ENCODE peak calls at places on chromosomes 13 and 19, in five cellular contexts. One of them, this sample, is unnamed.

GRCh38 chr13:64278493-64278892 is 2862.8 kb upstream of the PCDH20 start:
- DNase-seq in neural crest cell: no peak
- DNase-seq in coronary artery: no peak
- DNase-seq in AG04449: no peak
- DNase-seq in mesothelial cell of epicardium: no peak
- DNase-seq in this sample: no peak

GRCh38 chr13:30388401-30389283 is 33.7 kb upstream of the UBE2L5 start:
- DNase-seq in neural crest cell: no peak
- DNase-seq in coronary artery: no peak
- DNase-seq in mesothelial cell of epicardium: no peak
- DNase-seq in AG04449: no peak
- DNase-seq in this sample: no peak

GRCh38 chr13:85638815-85639393 is 160.3 kb downstream of the SLITRK6 start:
- DNase-seq in mesothelial cell of epicardium: no peak
- DNase-seq in coronary artery: no peak
- DNase-seq in AG04449: no peak
- DNase-seq in neural crest cell: no peak
- DNase-seq in this sample: no peak

GRCh38 chr13:51623473-51623872 is 39.2 kb downstream of the WDFY2 start:
- DNase-seq in neural crest cell: no peak
- DNase-seq in mesothelial cell of epicardium: no peak
- DNase-seq in coronary artery: no peak
- DNase-seq in AG04449: no peak
- DNase-seq in this sample: no peak

GRCh38 chr19:58335630-58336029 is 8.8 kb downstream of the ZSCAN22 start:
- DNase-seq in mesothelial cell of epicardium: no peak
- DNase-seq in AG04449: no peak
- DNase-seq in neural crest cell: no peak
- DNase-seq in coronary artery: no peak
- DNase-seq in this sample: no peak

GRCh38 chr13:64912141-64912540 is 2318.0 kb downstream of the PCDH9 start:
- DNase-seq in coronary artery: no peak
- DNase-seq in neural crest cell: no peak
- DNase-seq in AG04449: peak; percentile 52
- DNase-seq in mesothelial cell of epicardium: no peak
- DNase-seq in this sample: no peak

GRCh38 chr19:15072930-15073647 is 8.9 kb upstream of the OR1I1 start:
- DNase-seq in AG04449: no peak
- DNase-seq in neural crest cell: no peak
- DNase-seq in mesothelial cell of epicardium: no peak
- DNase-seq in coronary artery: no peak
- DNase-seq in this sample: peak; percentile 39

GRCh38 chr13:40789275-40790231 is at the start of gene SLC25A15:
- DNase-seq in mesothelial cell of epicardium: peak; percentile 57
- DNase-seq in coronary artery: peak; percentile 84
- DNase-seq in AG04449: no peak
- DNase-seq in neural crest cell: peak; percentile 68
- DNase-seq in this sample: peak; percentile 67

GRCh38 chr19:16449330-16449961 is 22.3 kb downstream of the EPS15L1 start:
- DNase-seq in neural crest cell: no peak
- DNase-seq in AG04449: no peak
- DNase-seq in coronary artery: no peak
- DNase-seq in mesothelial cell of epicardium: no peak
- DNase-seq in this sample: no peak

GRCh38 chr13:46575321-46575721 is 22.4 kb downstream of the LRCH1 start:
- DNase-seq in coronary artery: no peak
- DNase-seq in neural crest cell: no peak
- DNase-seq in mesothelial cell of epicardium: no peak
- DNase-seq in AG04449: no peak
- DNase-seq in this sample: no peak

GRCh38 chr13:80105350-80105749 is 235.6 kb downstream of the SPRY2 start:
- DNase-seq in neural crest cell: no peak
- DNase-seq in AG04449: no peak
- DNase-seq in mesothelial cell of epicardium: no peak
- DNase-seq in coronary artery: no peak
- DNase-seq in this sample: no peak

GRCh38 chr19:10800488-10800887 is 35.5 kb downstream of the TMED1 start:
- DNase-seq in neural crest cell: no peak
- DNase-seq in mesothelial cell of epicardium: no peak
- DNase-seq in AG04449: no peak
- DNase-seq in coronary artery: no peak
- DNase-seq in this sample: no peak

GRCh38 chr13:28447206-28447605 is 47.7 kb downstream of the FLT1 start:
- DNase-seq in neural crest cell: no peak
- DNase-seq in coronary artery: no peak
- DNase-seq in AG04449: no peak
- DNase-seq in mesothelial cell of epicardium: no peak
- DNase-seq in this sample: no peak

GRCh38 chr19:8988204-8988603 is 22.0 kb downstream of the MUC16 start:
- DNase-seq in coronary artery: no peak
- DNase-seq in neural crest cell: no peak
- DNase-seq in mesothelial cell of epicardium: no peak
- DNase-seq in AG04449: no peak
- DNase-seq in this sample: no peak

GRCh38 chr13:19959141-19959830 is 759 bp downstream of the ZMYM2 start:
- DNase-seq in AG04449: no peak
- DNase-seq in coronary artery: peak; percentile 79
- DNase-seq in neural crest cell: peak; percentile 45
- DNase-seq in mesothelial cell of epicardium: peak; percentile 29
- DNase-seq in this sample: peak; percentile 27

GRCh38 chr13:26664942-26665341 is 95.6 kb downstream of the GPR12 start:
- DNase-seq in neural crest cell: no peak
- DNase-seq in coronary artery: no peak
- DNase-seq in AG04449: no peak
- DNase-seq in mesothelial cell of epicardium: no peak
- DNase-seq in this sample: no peak

GRCh38 chr13:113862766-113863510 is 938 bp downstream of the GAS6 start:
- DNase-seq in mesothelial cell of epicardium: no peak
- DNase-seq in coronary artery: peak; percentile 77
- DNase-seq in AG04449: no peak
- DNase-seq in neural crest cell: no peak
- DNase-seq in this sample: no peak

GRCh38 chr13:21686761-21687391 is 16.0 kb downstream of the FGF9 start:
- DNase-seq in neural crest cell: no peak
- DNase-seq in coronary artery: no peak
- DNase-seq in mesothelial cell of epicardium: no peak
- DNase-seq in AG04449: no peak
- DNase-seq in this sample: no peak

GRCh38 chr13:69168436-69168835 is 939.2 kb upstream of the ATXN8OS start:
- DNase-seq in AG04449: no peak
- DNase-seq in neural crest cell: no peak
- DNase-seq in coronary artery: no peak
- DNase-seq in mesothelial cell of epicardium: no peak
- DNase-seq in this sample: no peak

GRCh38 chr13:80473695-80474094 is 132.8 kb upstream of the SPRY2 start:
- DNase-seq in mesothelial cell of epicardium: no peak
- DNase-seq in neural crest cell: no peak
- DNase-seq in AG04449: no peak
- DNase-seq in coronary artery: no peak
- DNase-seq in this sample: peak; percentile 28

GRCh38 chr13:110644892-110645521 is 29.7 kb downstream of the NAXD start:
- DNase-seq in AG04449: peak; percentile 10
- DNase-seq in neural crest cell: peak; percentile 49
- DNase-seq in coronary artery: no peak
- DNase-seq in mesothelial cell of epicardium: no peak
- DNase-seq in this sample: no peak

GRCh38 chr13:100875392-100876043 is 200.9 kb upstream of the TMTC4 start:
- DNase-seq in AG04449: peak; percentile 79
- DNase-seq in coronary artery: no peak
- DNase-seq in neural crest cell: no peak
- DNase-seq in mesothelial cell of epicardium: no peak
- DNase-seq in this sample: no peak

GRCh38 chr13:35164324-35164932 is 222.4 kb downstream of the NBEA start:
- DNase-seq in neural crest cell: no peak
- DNase-seq in AG04449: no peak
- DNase-seq in mesothelial cell of epicardium: no peak
- DNase-seq in coronary artery: no peak
- DNase-seq in this sample: peak; percentile 20

GRCh38 chr13:94548382-94549240 is 47.3 kb downstream of the TGDS start:
- DNase-seq in coronary artery: peak; percentile 77
- DNase-seq in mesothelial cell of epicardium: no peak
- DNase-seq in neural crest cell: no peak
- DNase-seq in AG04449: no peak
- DNase-seq in this sample: peak; percentile 49

GRCh38 chr13:98791611-98792010 is 39.1 kb upstream of the SLC15A1 start:
- DNase-seq in AG04449: no peak
- DNase-seq in coronary artery: no peak
- DNase-seq in neural crest cell: no peak
- DNase-seq in mesothelial cell of epicardium: no peak
- DNase-seq in this sample: no peak

GRCh38 chr13:40563350-40564125 is 102.9 kb downstream of the FOXO1 start:
- DNase-seq in mesothelial cell of epicardium: no peak
- DNase-seq in AG04449: no peak
- DNase-seq in coronary artery: no peak
- DNase-seq in neural crest cell: no peak
- DNase-seq in this sample: peak; percentile 97

GRCh38 chr13:38418286-38418685 is 68.6 kb downstream of the UFM1 start:
- DNase-seq in mesothelial cell of epicardium: no peak
- DNase-seq in neural crest cell: no peak
- DNase-seq in coronary artery: no peak
- DNase-seq in AG04449: no peak
- DNase-seq in this sample: no peak

GRCh38 chr13:38419312-38419873 is 69.7 kb downstream of the UFM1 start:
- DNase-seq in neural crest cell: no peak
- DNase-seq in coronary artery: no peak
- DNase-seq in AG04449: no peak
- DNase-seq in mesothelial cell of epicardium: no peak
- DNase-seq in this sample: no peak

GRCh38 chr13:38417241-38417640 is 67.6 kb downstream of the UFM1 start:
- DNase-seq in coronary artery: no peak
- DNase-seq in mesothelial cell of epicardium: no peak
- DNase-seq in AG04449: no peak
- DNase-seq in neural crest cell: no peak
- DNase-seq in this sample: no peak

GRCh38 chr13:38415233-38415632 is 65.6 kb downstream of the UFM1 start:
- DNase-seq in AG04449: no peak
- DNase-seq in mesothelial cell of epicardium: no peak
- DNase-seq in neural crest cell: no peak
- DNase-seq in coronary artery: no peak
- DNase-seq in this sample: no peak

DNA sequence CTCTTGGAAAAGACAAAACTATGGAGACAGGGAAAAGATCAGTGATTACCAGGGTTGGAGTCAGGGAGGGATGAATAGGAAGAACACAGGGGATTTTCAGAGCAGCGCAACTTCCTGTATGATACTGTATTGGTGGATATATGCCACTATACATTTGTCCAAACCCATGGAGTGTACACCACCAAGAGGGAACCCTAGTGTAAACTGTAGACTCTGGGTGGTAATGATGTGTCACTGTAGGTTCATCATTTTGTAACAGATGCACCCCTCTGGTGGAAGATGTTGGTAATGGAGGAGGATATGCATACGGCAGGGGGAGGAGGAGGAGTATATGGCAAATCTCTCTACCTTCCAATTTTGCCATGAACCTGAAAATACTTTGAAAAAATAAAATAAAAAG is 68.1 kb downstream of the UFM1 start:
- DNase-seq in mesothelial cell of epicardium: no peak
- DNase-seq in coronary artery: no peak
- DNase-seq in neural crest cell: no peak
- DNase-seq in AG04449: no peak
- DNase-seq in this sample: peak; percentile 8
- TF ChIP-seq CTCF in mesothelial cell of epicardium: no peak
- TF ChIP-seq CTCF in coronary artery: no peak
- TF ChIP-seq CTCF in neural crest cell: peak; percentile 49
- TF ChIP-seq CTCF in AG04449: peak; percentile 13
- TF ChIP-seq CTCF in this sample: peak; percentile 35

DNA sequence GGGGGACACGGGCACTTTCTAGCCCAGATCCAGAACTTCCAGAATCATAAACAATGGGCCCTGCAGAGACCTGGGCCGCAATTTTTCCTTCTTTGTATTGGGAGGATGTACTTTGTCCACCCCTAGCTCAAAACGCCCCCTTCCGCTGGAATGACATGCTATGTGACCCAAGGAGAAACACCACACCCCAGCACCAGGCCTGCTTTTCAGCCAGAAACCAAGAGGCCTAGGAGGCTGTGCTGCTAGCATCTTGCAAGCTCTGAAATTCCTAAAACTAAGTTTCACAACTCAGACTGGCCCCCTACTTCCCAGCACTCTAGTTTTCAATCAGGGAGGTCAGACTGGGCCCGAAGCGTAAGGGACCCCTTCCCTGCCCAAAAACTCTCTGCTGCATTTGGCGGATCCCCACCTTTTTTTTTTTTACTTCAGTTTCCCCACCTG is 538 bp downstream of the LSM4 start:
- DNase-seq in mesothelial cell of epicardium: no peak
- DNase-seq in neural crest cell: peak; percentile 40
- DNase-seq in coronary artery: no peak
- DNase-seq in AG04449: no peak
- DNase-seq in this sample: peak; percentile 74
- TF ChIP-seq CTCF in mesothelial cell of epicardium: no peak
- TF ChIP-seq CTCF in neural crest cell: no peak
- TF ChIP-seq CTCF in coronary artery: no peak
- TF ChIP-seq CTCF in AG04449: peak; percentile 27
- TF ChIP-seq CTCF in this sample: peak; percentile 73

DNA sequence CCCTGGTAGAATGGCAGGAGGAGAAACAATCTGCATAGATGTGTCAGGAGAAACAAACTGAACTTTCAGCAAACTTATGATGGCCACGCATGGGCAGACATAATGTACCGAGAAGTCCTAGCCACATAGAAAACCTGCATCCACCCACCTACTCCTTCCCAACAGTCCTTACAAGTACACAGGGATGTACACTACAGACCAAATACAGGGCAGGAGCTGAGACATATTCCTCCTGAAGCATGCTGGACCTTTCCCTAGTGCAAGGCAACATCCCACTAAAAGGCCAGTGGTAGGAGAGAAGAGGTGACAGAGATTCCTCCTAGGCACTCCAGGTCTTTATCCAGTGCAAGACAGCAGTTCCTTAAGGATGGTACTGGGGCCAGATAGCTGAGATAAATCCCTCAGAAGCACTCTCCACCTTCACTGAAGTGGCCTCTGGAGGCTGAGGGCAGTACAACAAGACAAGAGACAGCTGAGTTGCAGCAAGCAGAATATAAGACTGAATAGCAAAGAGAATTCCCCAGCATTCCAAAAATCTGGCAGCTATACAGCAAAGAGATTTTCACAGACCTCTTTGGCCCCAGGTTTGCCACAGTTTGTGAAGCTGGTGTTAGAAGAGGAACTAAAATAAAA is 18.3 kb downstream of the VWA8 start:
- DNase-seq in AG04449: peak; percentile 56
- DNase-seq in neural crest cell: no peak
- DNase-seq in mesothelial cell of epicardium: no peak
- DNase-seq in coronary artery: no peak
- DNase-seq in this sample: no peak
- TF ChIP-seq CTCF in AG04449: peak; percentile 54
- TF ChIP-seq CTCF in neural crest cell: peak; percentile 30
- TF ChIP-seq CTCF in mesothelial cell of epicardium: no peak
- TF ChIP-seq CTCF in coronary artery: no peak
- TF ChIP-seq CTCF in this sample: peak; percentile 9

GRCh38 chr13:58620171-58620570 is 988.6 kb downstream of the PCDH17 start:
- DNase-seq in coronary artery: no peak
- DNase-seq in neural crest cell: no peak
- DNase-seq in mesothelial cell of epicardium: no peak
- DNase-seq in AG04449: no peak
- DNase-seq in this sample: no peak

GRCh38 chr13:58619396-58620113 is 988.0 kb downstream of the PCDH17 start:
- DNase-seq in coronary artery: no peak
- DNase-seq in mesothelial cell of epicardium: no peak
- DNase-seq in AG04449: no peak
- DNase-seq in neural crest cell: no peak
- DNase-seq in this sample: no peak
- TF ChIP-seq CTCF in coronary artery: no peak
- TF ChIP-seq CTCF in mesothelial cell of epicardium: no peak
- TF ChIP-seq CTCF in AG04449: no peak
- TF ChIP-seq CTCF in neural crest cell: no peak
- TF ChIP-seq CTCF in this sample: no peak

This sample was measured in HepG2.